ENCODE peak calls at places on chromosomes 12 and 14, in ten cellular contexts. B, E, R, Z, Y, D, C, G, V and I are unnamed samples.

GRCh38 chr14:88129306-88130056 is 124.5 kb downstream of the GPR65 start:
- DNase-seq in B (no peak), E (no peak), R (no peak), Z (no peak), Y (peak; percentile 77), D (no peak), C (no peak), G (no peak), V (no peak), I (peak; percentile 7)

GRCh38 chr12:53513712-53514415 is 6.6 kb upstream of the NPFF start:
- DNase-seq in B (no peak), E (no peak), R (no peak), Z (no peak), Y (no peak), D (no peak), C (no peak), G (no peak), V (no peak), I (no peak)

GRCh38 chr14:75725481-75725880 is 64.4 kb downstream of the TTLL5 start:
- DNase-seq in B (no peak), E (peak; percentile 63), R (no peak), Z (no peak), Y (no peak), D (no peak), C (no peak), G (no peak), V (no peak), I (no peak)

GRCh38 chr14:54822685-54823084 is 79.9 kb downstream of the GCH1 start:
- DNase-seq in B (no peak), E (no peak), R (no peak), Z (no peak), Y (no peak), D (no peak), C (no peak), G (no peak), V (no peak), I (peak; percentile 20)

GRCh38 chr14:102525213-102526143 is 15.9 kb upstream of the ANKRD9 start:
- DNase-seq in B (peak; percentile 32), E (no peak), R (no peak), Z (no peak), Y (peak; percentile 82), D (no peak), C (peak; percentile 27), G (peak; percentile 28), V (no peak), I (peak; percentile 74)

GRCh38 chr14:91303924-91304229 is 59.4 kb upstream of the GPR68 start:
- DNase-seq in B (no peak), E (no peak), R (no peak), Z (no peak), Y (no peak), D (no peak), C (no peak), G (no peak), V (no peak), I (no peak)

GRCh38 chr14:73633517-73634332 is 11.1 kb upstream of the DNAL1 start:
- DNase-seq in B (peak; percentile 39), E (peak; percentile 47), R (peak; percentile 78), Z (peak; percentile 75), Y (peak; percentile 81), D (peak; percentile 56), C (peak; percentile 48), G (peak; percentile 47), V (peak; percentile 81), I (peak; percentile 76)

GRCh38 chr12:31362115-31362758 is 36.3 kb upstream of the SINHCAF start:
- DNase-seq in B (no peak), E (no peak), R (no peak), Z (peak; percentile 72), Y (no peak), D (no peak), C (no peak), G (peak; percentile 75), V (no peak), I (peak; percentile 67)

GRCh38 chr12:47804177-47804576 is 15.5 kb downstream of the HDAC7 start:
- DNase-seq in B (no peak), E (no peak), R (no peak), Z (no peak), Y (no peak), D (no peak), C (no peak), G (no peak), V (no peak), I (no peak)

GRCh38 chr12:47808049-47808448 is 11.7 kb downstream of the HDAC7 start:
- DNase-seq in B (peak; percentile 68), E (peak; percentile 73), R (no peak), Z (no peak), Y (no peak), D (no peak), C (peak; percentile 43), G (peak; percentile 92), V (no peak), I (peak; percentile 36)

GRCh38 chr12:47805417-47805816 is 14.3 kb downstream of the HDAC7 start:
- DNase-seq in B (no peak), E (no peak), R (no peak), Z (no peak), Y (no peak), D (no peak), C (no peak), G (no peak), V (peak; percentile 79), I (no peak)

GRCh38 chr12:47808574-47809380 is 10.9 kb downstream of the HDAC7 start:
- DNase-seq in B (peak; percentile 46), E (no peak), R (no peak), Z (peak; percentile 20), Y (peak; percentile 35), D (peak; percentile 8), C (no peak), G (peak; percentile 76), V (no peak), I (no peak)

DNA sequence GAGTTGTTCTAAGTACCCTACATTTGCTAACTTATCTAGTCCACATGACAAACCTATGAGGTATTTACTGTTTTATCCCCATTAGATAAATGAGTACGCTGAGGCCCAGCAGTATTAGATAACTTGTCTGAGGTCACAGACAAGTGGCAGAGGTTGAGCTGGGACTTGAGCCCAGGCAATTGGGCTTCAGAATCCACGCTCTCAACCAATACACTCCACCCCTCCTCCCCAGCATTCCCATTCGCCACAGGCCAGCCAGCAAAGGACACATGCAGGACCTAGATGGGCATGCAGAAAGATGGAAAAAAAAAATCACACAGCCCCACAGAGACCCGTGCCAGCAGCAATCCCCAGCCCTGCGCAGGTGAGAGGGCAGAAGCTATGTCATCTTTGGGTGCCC is 12.4 kb downstream of the HDAC7 start:
- DNase-seq in B (no peak), E (peak; percentile 67), R (no peak), Z (no peak), Y (no peak), D (no peak), C (no peak), G (no peak), V (peak; percentile 79), I (no peak)
- H3K4me1 ChIP-seq in B (peaks cover 99% of the 10 kb centered on the region), E (peaks cover 100% of the 10 kb centered on the region), R (peaks cover 100% of the 10 kb centered on the region), Z (peaks cover 29% of the 10 kb centered on the region), Y (peaks cover 9% of the 10 kb centered on the region), D (peaks cover 45% of the 10 kb centered on the region), C (peaks cover 64% of the 10 kb centered on the region), G (peaks cover 88% of the 10 kb centered on the region), V (peaks cover 100% of the 10 kb centered on the region), I (peaks cover 22% of the 10 kb centered on the region)

GRCh38 chr12:43763769-43764168 is 5.0 kb downstream of the IRAK4 start:
- DNase-seq in B (no peak), E (no peak), R (no peak), Z (no peak), Y (no peak), D (no peak), C (no peak), G (no peak), V (no peak), I (no peak)

GRCh38 chr12:43758728-43759563 is at the start of the genes IRAK4 and PUS7L:
- DNase-seq in B (peak; percentile 95), E (peak; percentile 94), R (peak; percentile 97), Z (peak; percentile 98), Y (peak; percentile 99), D (peak; percentile 94), C (peak; percentile 87), G (peak; percentile 99), V (peak; percentile 96), I (peak; percentile 99)

GRCh38 chr12:43760396-43760795 is 1.6 kb downstream of the IRAK4 start:
- DNase-seq in B (no peak), E (no peak), R (no peak), Z (no peak), Y (no peak), D (peak; percentile 54), C (no peak), G (no peak), V (no peak), I (peak; percentile 5)

GRCh38 chr12:43762596-43762995 is 3.8 kb downstream of the IRAK4 start:
- DNase-seq in B (no peak), E (no peak), R (no peak), Z (no peak), Y (no peak), D (no peak), C (no peak), G (peak; percentile 34), V (no peak), I (no peak)

DNA sequence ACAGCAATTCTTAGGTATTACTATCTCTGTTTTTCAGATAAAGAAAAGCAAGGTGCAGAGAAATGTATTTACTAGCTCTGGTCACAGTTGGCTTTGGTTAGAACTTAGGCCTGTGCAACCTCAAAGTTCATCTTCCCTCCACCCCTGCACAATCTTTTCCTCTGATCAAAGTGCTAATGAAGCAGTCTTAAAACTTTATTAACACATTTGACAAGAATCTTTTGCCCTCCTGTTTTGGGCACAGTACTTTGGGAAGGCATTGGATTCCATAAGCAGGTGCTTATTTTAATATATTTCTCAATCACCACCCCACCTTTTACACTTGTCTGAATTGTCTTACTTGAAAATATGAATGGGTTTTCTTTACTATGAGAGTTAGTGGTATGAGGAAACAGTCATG is 2.8 kb downstream of the IRAK4 start:
- DNase-seq in B (no peak), E (no peak), R (no peak), Z (no peak), Y (no peak), D (no peak), C (no peak), G (no peak), V (no peak), I (peak; percentile 43)
- H3K4me3 ChIP-seq in B (no peak overlapping the region), E (no peak overlapping the region), R (no peak overlapping the region), Z (no peak overlapping the region), Y (no peak overlapping the region), D (no peak overlapping the region), C (peak overlapping the region; percentile 46), G (no peak overlapping the region), V (no peak overlapping the region), I (no peak overlapping the region)

DNA sequence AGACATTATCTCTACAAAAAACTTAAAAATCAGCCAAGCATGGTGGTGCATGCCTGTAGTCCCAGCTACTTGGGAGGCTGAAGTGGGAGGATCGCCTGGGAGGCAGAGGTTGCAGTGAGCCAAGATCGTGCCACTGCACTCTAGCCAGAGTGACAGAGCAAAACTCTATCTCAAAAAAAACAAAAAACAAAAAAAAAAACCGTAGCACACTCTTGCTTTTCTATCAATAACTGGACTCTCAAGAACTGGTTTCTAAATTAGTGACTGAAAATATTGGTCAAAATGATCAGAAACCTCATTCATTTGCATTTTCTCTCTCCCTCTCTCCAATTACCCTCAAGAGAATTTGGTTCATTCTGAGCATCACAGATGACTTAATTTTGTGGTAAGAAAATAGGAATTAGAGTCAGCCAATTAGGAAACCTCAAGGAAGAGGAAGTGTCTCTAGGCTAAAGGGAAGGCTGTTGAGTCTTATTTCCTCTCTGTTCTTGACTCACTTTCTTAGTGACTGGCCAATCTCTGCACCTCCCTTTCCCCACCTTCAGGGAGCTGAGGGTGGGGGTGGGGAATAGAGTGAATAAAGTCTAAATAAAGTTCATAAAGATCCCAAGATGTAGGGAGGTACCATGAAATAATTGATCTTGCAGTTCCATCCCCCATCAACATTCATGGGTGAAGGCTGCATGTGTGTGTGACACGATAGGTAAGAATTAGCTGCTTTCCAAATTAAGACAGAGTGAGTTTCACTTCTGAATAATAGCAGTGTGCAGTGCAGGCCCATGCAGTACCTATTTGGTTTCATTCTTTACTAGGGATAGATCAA is 6.8 kb upstream of the PSMA6 start:
- DNase-seq in B (no peak), E (no peak), R (no peak), Z (no peak), Y (peak; percentile 33), D (no peak), C (peak; percentile 95), G (peak; percentile 61), V (no peak), I (no peak)
- H3K27ac ChIP-seq in B (peak overlapping the region; percentile 25), E (no peak overlapping the region), R (peak overlapping the region; percentile 16), Z (no peak overlapping the region), Y (no peak overlapping the region), D (no peak overlapping the region), C (peak overlapping the region; percentile 91), G (peak overlapping the region; percentile 78), V (no peak overlapping the region), I (no peak overlapping the region)

GRCh38 chr12:64680235-64680634 is 69.9 kb downstream of the RASSF3 start:
- DNase-seq in B (no peak), E (no peak), R (no peak), Z (no peak), Y (peak; percentile 90), D (no peak), C (no peak), G (no peak), V (no peak), I (peak; percentile 73)
- H3K4me1 ChIP-seq in B (peaks cover 100% of the 10 kb centered on the region), E (peaks cover 79% of the 10 kb centered on the region), R (peaks cover 84% of the 10 kb centered on the region), Z (peaks cover 16% of the 10 kb centered on the region), Y (peaks cover 44% of the 10 kb centered on the region), D (peaks cover 29% of the 10 kb centered on the region), C (peaks cover 51% of the 10 kb centered on the region), G (peaks cover 8% of the 10 kb centered on the region), V (peaks cover 67% of the 10 kb centered on the region), I (peaks cover 12% of the 10 kb centered on the region)